ENCODE peak calls at places on chromosomes 3 and 15, in seven cellular contexts. Y is stomach, Q is body of pancreas, A is gastrocnemius medialis, D is testis, G is HepG2, C is ovary. J is an unnamed sample.
A peak's percentile ranks its signal among the peaks of the same experiment; 100 is the strongest.

GRCh38 chr15:101803676-101804075 is 367 bp downstream of the OR4F6 start:
- DNase-seq in Y (no peak), C (no peak), D (no peak), G (no peak), A (no peak), Q (no peak), J (no peak)

GRCh38 chr3:129058441-129059194 is 2.0 kb upstream of the GP9 start:
- DNase-seq in Q (peak; percentile 70), G (no peak), A (no peak), Y (peak; percentile 59), D (peak; percentile 44), C (no peak), J (no peak)

GRCh38 chr15:40054056-40054745 is 15.2 kb upstream of the SRP14 start:
- DNase-seq in Q (no peak), A (no peak), D (no peak), C (no peak), Y (no peak), G (no peak), J (no peak)

GRCh38 chr15:66193066-66193465 is 60.5 kb downstream of the MEGF11 start:
- DNase-seq in Y (no peak), C (no peak), G (no peak), Q (no peak), D (no peak), A (no peak), J (no peak)

GRCh38 chr15:79265167-79265566 is 17.4 kb upstream of the ANKRD34C start:
- DNase-seq in A (no peak), C (no peak), Y (peak; percentile 35), G (no peak), D (no peak), Q (no peak), J (no peak)

GRCh38 chr3:169161011-169161410 is 502.5 kb downstream of the MECOM start:
- DNase-seq in D (no peak), G (no peak), Y (no peak), Q (no peak), A (no peak), C (no peak), J (no peak)

GRCh38 chr15:92909131-92909781 is 9.1 kb downstream of the CHD2 start:
- DNase-seq in D (no peak), Q (no peak), A (no peak), Y (no peak), C (no peak), G (no peak), J (no peak)

GRCh38 chr3:55487376-55488241 is 503 bp upstream of the WNT5A start:
- DNase-seq in D (peak; percentile 65), G (no peak), C (peak; percentile 58), Y (no peak), A (no peak), Q (peak; percentile 51), J (peak; percentile 39)

GRCh38 chr15:92502930-92503329 is 109.2 kb downstream of the ST8SIA2 start:
- DNase-seq in D (no peak), Q (no peak), G (no peak), Y (no peak), A (no peak), C (no peak), J (no peak)

GRCh38 chr15:63971427-63971805 is 74.9 kb downstream of the DAPK2 start:
- DNase-seq in C (no peak), G (no peak), Y (no peak), Q (no peak), A (peak; percentile 77), D (no peak), J (no peak)

GRCh38 chr3:119783883-119784282 is 2.0 kb downstream of the NR1I2 start:
- DNase-seq in A (no peak), D (no peak), Q (no peak), G (no peak), Y (no peak), C (no peak), J (no peak)

GRCh38 chr3:133663569-133664313 is 2.0 kb upstream of the TOPBP1 start:
- DNase-seq in A (no peak), G (peak; percentile 82), C (no peak), Q (peak; percentile 36), D (peak; percentile 45), Y (no peak), J (peak; percentile 57)

GRCh38 chr3:115092220-115092791 is 54.8 kb downstream of the ZBTB20 start:
- DNase-seq in A (peak; percentile 70), Y (peak; percentile 66), Q (peak; percentile 72), C (peak; percentile 72), D (peak; percentile 82), G (peak; percentile 34), J (no peak)

GRCh38 chr15:69808756-69809155 is 289.0 kb downstream of the TLE3 start:
- DNase-seq in A (no peak), D (no peak), Y (no peak), Q (no peak), G (no peak), C (no peak), J (no peak)

GRCh38 chr15:23072633-23073032 is 33.3 kb upstream of the TUBGCP5 start:
- DNase-seq in Y (no peak), D (no peak), G (peak; percentile 23), Q (no peak), A (no peak), C (no peak), J (no peak)

GRCh38 chr3:30473374-30474051 is 132.9 kb upstream of the TGFBR2 start:
- DNase-seq in D (no peak), A (peak; percentile 72), G (no peak), Q (no peak), C (peak; percentile 62), Y (no peak), J (no peak)

GRCh38 chr15:71088683-71089082 is 26.6 kb upstream of the THSD4 start:
- DNase-seq in Y (no peak), G (no peak), D (no peak), A (no peak), Q (no peak), C (no peak), J (no peak)

GRCh38 chr3:50334339-50335075 is 6.1 kb downstream of the RASSF1 start:
- DNase-seq in G (no peak), Y (no peak), C (no peak), A (no peak), D (no peak), Q (no peak), J (no peak)

GRCh38 chr3:50338989-50339388 is 1.6 kb downstream of the RASSF1 start:
- DNase-seq in A (no peak), C (no peak), G (no peak), Q (no peak), Y (no peak), D (no peak), J (no peak)

GRCh38 chr3:50336452-50337174 is 4.0 kb downstream of the RASSF1 start:
- DNase-seq in Q (no peak), D (no peak), Y (peak; percentile 44), A (no peak), C (no peak), G (no peak), J (no peak)

GRCh38 chr3:50339485-50340196 is 995 bp downstream of the RASSF1 start:
- DNase-seq in Q (no peak), Y (no peak), D (no peak), G (no peak), C (no peak), A (no peak), J (no peak)

DNA sequence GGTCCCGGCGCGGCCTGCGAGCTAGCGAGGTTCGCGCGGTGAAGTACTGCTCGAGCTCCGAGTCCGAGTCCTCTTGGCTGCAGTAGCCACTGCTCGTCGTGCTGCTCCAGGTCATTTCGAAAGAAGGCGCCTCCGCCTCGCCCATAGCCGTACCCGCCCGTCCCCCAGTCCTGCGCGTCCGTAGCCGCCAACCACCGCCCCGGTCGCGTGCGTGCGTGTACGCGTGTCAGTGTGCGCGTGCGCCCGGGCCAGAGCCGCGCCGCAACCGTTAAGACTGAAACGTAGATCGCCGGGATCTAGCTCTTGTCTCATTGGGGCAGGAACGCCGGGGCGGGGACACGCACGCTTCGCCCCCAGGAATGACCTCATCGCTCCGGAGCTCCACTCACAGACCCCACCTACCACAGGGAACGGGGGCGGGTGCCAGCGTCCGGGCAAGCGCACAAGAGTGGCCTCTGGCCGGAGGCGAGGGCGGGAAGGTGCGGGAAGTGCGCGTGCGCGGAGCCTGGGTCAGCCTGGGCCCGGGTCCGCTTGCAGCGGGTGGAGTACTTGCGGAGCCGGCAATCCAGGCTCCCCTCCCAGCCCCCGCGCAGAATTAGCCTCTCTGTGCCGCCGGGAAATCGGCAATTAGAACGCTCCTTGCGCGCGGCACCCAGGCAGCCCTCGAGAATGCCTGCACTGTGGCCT is 3.3 kb downstream of the RASSF1 start:
- DNase-seq in G (peak; percentile 98), Q (peak; percentile 100), C (peak; percentile 99), Y (peak; percentile 100), A (peak; percentile 100), D (peak; percentile 99), J (peak; percentile 100)
- TF ChIP-seq POLR2A in G (peak; percentile 61), Q (peak; percentile 93), C (peak; percentile 84), Y (peak; percentile 81), A (peak; percentile 96), D (peak; percentile 21), J (peak; percentile 86)

DNA sequence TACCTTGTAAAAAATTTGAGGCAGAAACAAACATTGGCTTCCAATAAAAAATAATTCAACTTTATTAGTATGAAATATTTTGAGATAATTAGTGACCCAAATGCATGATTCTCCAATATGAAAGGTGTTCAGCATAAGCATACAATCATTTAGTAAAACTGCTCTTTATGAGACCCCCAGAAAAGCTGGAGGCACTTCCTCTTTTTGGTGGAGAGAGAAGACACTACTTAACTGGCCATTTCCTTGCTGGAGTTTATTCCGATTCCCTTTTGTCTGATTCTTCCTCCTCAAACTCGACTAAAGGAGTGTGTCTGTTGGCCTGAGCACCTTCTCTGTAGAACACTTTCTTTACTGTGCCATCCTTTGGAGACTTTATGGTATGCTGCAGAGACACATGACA is 34.8 kb upstream of the DCUN1D1 start:
- DNase-seq in C (no peak), G (no peak), Q (no peak), D (no peak), A (no peak), Y (no peak), J (no peak)
- TF ChIP-seq POLR2A in C (no peak), G (no peak), Q (no peak), D (no peak), A (no peak), Y (no peak), J (no peak)

GRCh38 chr3:25592510-25592968 is 72.2 kb downstream of the TOP2B start:
- DNase-seq in D (no peak), Y (no peak), C (peak; percentile 60), G (peak; percentile 74), A (peak; percentile 40), Q (peak; percentile 25), J (peak; percentile 57)
- TF ChIP-seq POLR2A in D (no peak), Y (no peak), C (no peak), G (peak; percentile 55), A (no peak), Q (no peak), J (no peak)

DNA sequence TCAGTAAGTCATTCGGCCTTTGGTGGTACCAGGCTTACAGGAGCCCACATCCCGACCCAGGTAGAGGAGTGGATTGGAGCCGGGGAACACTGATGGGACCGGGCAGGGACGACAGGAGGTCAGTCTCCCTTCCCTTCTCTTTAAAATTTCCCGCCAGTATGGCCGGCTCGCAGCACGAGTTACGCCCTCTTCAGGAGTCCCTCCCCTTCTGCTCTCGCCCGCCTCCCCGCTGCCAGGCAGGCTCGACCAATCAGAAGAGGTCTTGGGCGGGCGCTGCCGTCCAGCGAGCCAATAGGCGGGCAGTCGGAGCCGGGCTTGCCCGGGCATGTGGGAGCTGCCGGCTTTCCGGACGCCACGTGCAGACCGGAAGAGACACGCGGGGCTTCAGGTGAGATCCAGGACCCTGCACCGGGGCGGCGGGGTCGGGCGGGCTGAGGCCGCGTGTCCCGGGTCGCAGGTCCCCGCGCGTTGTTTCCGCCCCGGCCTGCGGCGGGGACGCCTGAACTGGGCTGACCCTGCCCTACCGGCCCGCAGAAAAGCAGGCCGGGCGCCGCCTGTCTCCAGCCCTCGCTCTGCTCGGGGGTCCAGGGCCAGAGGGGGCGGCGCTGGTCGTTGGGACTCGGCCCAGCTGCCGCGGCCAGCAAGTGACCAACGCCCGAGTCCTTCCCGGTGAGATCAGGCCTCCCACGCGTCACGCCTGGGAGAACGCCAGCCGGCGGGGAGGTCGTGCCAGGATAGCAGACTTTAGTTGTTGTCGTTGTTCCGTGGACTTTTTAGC is at the start of gene AEN:
- DNase-seq in D (peak; percentile 98), Q (peak; percentile 97), G (peak; percentile 92), C (peak; percentile 95), Y (peak; percentile 97), A (peak; percentile 96), J (peak; percentile 74)
- TF ChIP-seq POLR2A in D (no peak), Q (peak; percentile 72), G (peak; percentile 76), C (peak; percentile 37), Y (no peak), A (peak; percentile 54), J (peak; percentile 52)

J was measured in H54.